ENCODE peak calls at places on chromosomes 4 and X, in seven cellular contexts. X, I, Q, B, C, O and R are unnamed samples.

GRCh38 chr4:181018472-181018871 is 1224.7 kb upstream of the TENM3 start:
- DNase-seq in X (no peak), I (no peak), Q (no peak), B (no peak), C (no peak), O (no peak), R (no peak)

GRCh38 chr4:40033603-40034002 is 23.0 kb upstream of the N4BP2 start:
- DNase-seq in X (no peak), I (no peak), Q (no peak), B (no peak), C (no peak), O (no peak), R (no peak)

GRCh38 chr4:602559-602942 is 22.8 kb upstream of the PDE6B start:
- DNase-seq in X (peak; percentile 93), I (peak; percentile 56), Q (no peak), B (peak; percentile 29), C (peak; percentile 96), O (no peak), R (no peak)

GRCh38 chr4:59855630-59856352 is 1344.3 kb upstream of the ADGRL3 start:
- DNase-seq in X (peak; percentile 31), I (no peak), Q (no peak), B (no peak), C (no peak), O (no peak), R (no peak)

GRCh38 chr4:178165909-178166308 is 723.7 kb upstream of the AGA start:
- DNase-seq in X (no peak), I (no peak), Q (no peak), B (no peak), C (no peak), O (no peak), R (no peak)

GRCh38 chrX:136205882-136206281 is 45.3 kb downstream of the MAP7D3 start:
- DNase-seq in X (no peak), I (no peak), Q (no peak), B (no peak), C (no peak), O (no peak), R (no peak)

GRCh38 chr4:163548481-163549243 is 54.2 kb downstream of the TMA16 start:
- DNase-seq in X (no peak), I (peak; percentile 37), Q (peak; percentile 29), B (peak; percentile 80), C (no peak), O (peak; percentile 50), R (peak; percentile 44)

GRCh38 chrX:11787564-11787963 is 29.5 kb downstream of the MSL3 start:
- DNase-seq in X (peak; percentile 92), I (peak; percentile 21), Q (peak; percentile 7), B (peak; percentile 68), C (peak; percentile 31), O (no peak), R (no peak)

GRCh38 chr4:19944251-19944650 is 307.5 kb upstream of the SLIT2 start:
- DNase-seq in X (no peak), I (no peak), Q (no peak), B (no peak), C (no peak), O (peak; percentile 39), R (no peak)

GRCh38 chr4:32148120-32148666 is 1428.0 kb downstream of the PCDH7 start:
- DNase-seq in X (no peak), I (no peak), Q (no peak), B (peak; percentile 91), C (no peak), O (no peak), R (no peak)

GRCh38 chr4:134777626-134778025 is 576.0 kb upstream of the PABPC4L start:
- DNase-seq in X (no peak), I (no peak), Q (no peak), B (no peak), C (peak; percentile 20), O (peak; percentile 17), R (no peak)
- TF ChIP-seq CTCF in X (peak; percentile 68), I (no peak), Q (no peak), B (no peak), C (no peak), O (no peak), R (peak; percentile 18)

GRCh38 chrX:140918398-140919043 is 83.9 kb upstream of the SPANXB1 start:
- DNase-seq in X (peak; percentile 71), I (peak; percentile 5), Q (peak; percentile 29), B (peak; percentile 77), C (peak; percentile 6), O (peak; percentile 83), R (peak; percentile 18)
- TF ChIP-seq CTCF in X (peak; percentile 83), I (peak; percentile 19), Q (peak; percentile 65), B (peak; percentile 59), C (peak; percentile 71), O (peak; percentile 86), R (peak; percentile 62)

GRCh38 chr4:118836763-118837507 is 1.0 kb upstream of the SEC24D start:
- DNase-seq in X (no peak), I (no peak), Q (no peak), B (no peak), C (no peak), O (no peak), R (no peak)

GRCh38 chr4:118833192-118833820 is 2.6 kb downstream of the SEC24D start:
- DNase-seq in X (no peak), I (no peak), Q (no peak), B (no peak), C (no peak), O (no peak), R (no peak)

GRCh38 chr4:118834070-118834469 is 1.9 kb downstream of the SEC24D start:
- DNase-seq in X (no peak), I (no peak), Q (no peak), B (peak; percentile 24), C (no peak), O (no peak), R (peak; percentile 24)

GRCh38 chr4:118834960-118835895 is 698 bp downstream of the SEC24D start:
- DNase-seq in X (peak; percentile 76), I (peak; percentile 56), Q (peak; percentile 78), B (peak; percentile 87), C (peak; percentile 61), O (peak; percentile 71), R (peak; percentile 56)

DNA sequence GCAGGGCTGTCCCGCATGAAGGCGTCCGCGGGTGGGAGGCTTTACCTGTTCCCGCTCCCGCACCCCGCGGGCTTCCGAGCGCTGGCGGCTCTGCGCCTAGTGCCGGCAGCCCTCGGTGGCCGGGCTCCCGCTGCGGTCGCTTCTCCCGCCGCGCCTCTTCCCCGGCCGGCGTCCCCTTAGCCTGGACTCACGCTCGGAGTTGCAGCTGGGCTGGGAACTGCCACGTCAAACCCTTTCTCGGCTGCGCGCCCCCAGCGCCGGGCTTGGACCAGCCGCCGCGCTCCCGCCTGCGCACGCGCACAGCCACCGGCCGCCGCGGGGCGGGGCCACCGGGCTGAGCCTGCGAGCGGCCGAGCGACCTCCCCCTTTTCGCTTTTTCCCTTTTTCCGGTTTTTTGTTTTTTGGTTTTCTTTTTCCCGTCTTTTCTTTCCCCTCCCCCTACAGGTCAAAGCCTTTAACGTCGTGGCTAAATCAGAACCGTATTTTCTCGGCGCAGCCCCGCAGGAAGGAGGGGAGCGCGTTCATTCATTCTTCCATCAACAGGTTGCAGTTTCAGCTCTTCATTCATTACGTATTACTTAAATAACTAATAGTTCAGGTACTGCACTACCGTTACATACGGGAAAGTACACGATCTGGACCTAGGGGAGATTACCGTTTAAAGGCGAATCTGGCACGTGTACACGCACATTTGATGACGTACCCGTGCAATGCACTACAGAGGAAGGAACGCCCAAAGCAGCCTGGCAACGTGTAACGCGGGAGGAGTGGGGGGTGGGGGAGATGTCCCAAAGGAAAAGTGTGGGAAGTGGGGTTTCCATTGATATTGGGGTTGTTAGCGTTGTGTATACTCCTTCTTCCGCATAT is at the start of gene SEC24D:
- DNase-seq in X (peak; percentile 93), I (peak; percentile 97), Q (peak; percentile 70), B (peak; percentile 89), C (peak; percentile 91), O (peak; percentile 86), R (peak; percentile 95)
- TF ChIP-seq CTCF in X (peak; percentile 41), I (no peak), Q (no peak), B (no peak), C (no peak), O (no peak), R (no peak)

GRCh38 chrX:132467029-132467428 is 21.8 kb downstream of the MBNL3 start:
- DNase-seq in X (no peak), I (no peak), Q (no peak), B (peak; percentile 40), C (no peak), O (no peak), R (no peak)

GRCh38 chrX:132461886-132462285 is 27.0 kb downstream of the MBNL3 start:
- DNase-seq in X (no peak), I (no peak), Q (no peak), B (no peak), C (no peak), O (no peak), R (no peak)

GRCh38 chrX:132468454-132468853 is 20.4 kb downstream of the MBNL3 start:
- DNase-seq in X (no peak), I (no peak), Q (no peak), B (no peak), C (no peak), O (no peak), R (no peak)

GRCh38 chrX:132463411-132463810 is 25.4 kb downstream of the MBNL3 start:
- DNase-seq in X (no peak), I (no peak), Q (no peak), B (peak; percentile 10), C (peak; percentile 12), O (peak; percentile 64), R (no peak)
- TF ChIP-seq CTCF in X (peak; percentile 94), I (peak; percentile 18), Q (peak; percentile 33), B (peak; percentile 38), C (peak; percentile 31), O (peak; percentile 71), R (peak; percentile 53)